ENCODE peak calls at places on chromosomes 16 and 17, in ten cellular contexts. One of them, this sample, is unnamed.

GRCh38 chr16:15035163-15035729 is 20.6 kb downstream of the NTAN1 start:
- DNase-seq in progenitor cell of endocrine pancreas: no peak
- DNase-seq in Peyer's patch: peak
- DNase-seq in AG04450: no peak
- DNase-seq in choroid plexus epithelial cell: no peak
- DNase-seq in colonic mucosa: no peak
- DNase-seq in kidney epithelial cell: no peak
- DNase-seq in mammary epithelial cell: no peak
- DNase-seq in mucosa of descending colon: no peak
- DNase-seq in foreskin fibroblast: no peak
- DNase-seq in this sample: no peak

GRCh38 chr17:70947215-70947614 is 777.9 kb downstream of the KCNJ2 start:
- DNase-seq in progenitor cell of endocrine pancreas: no peak
- DNase-seq in Peyer's patch: no peak
- DNase-seq in AG04450: no peak
- DNase-seq in choroid plexus epithelial cell: no peak
- DNase-seq in colonic mucosa: no peak
- DNase-seq in kidney epithelial cell: no peak
- DNase-seq in mammary epithelial cell: no peak
- DNase-seq in mucosa of descending colon: no peak
- DNase-seq in foreskin fibroblast: no peak
- DNase-seq in this sample: no peak

GRCh38 chr17:11391134-11391533 is 150.1 kb downstream of the SHISA6 start:
- DNase-seq in progenitor cell of endocrine pancreas: no peak
- DNase-seq in Peyer's patch: no peak
- DNase-seq in AG04450: no peak
- DNase-seq in choroid plexus epithelial cell: no peak
- DNase-seq in colonic mucosa: peak
- DNase-seq in kidney epithelial cell: no peak
- DNase-seq in mammary epithelial cell: no peak
- DNase-seq in mucosa of descending colon: no peak
- DNase-seq in foreskin fibroblast: no peak
- DNase-seq in this sample: no peak

GRCh38 chr17:33291248-33292183 is 1.6 kb downstream of the ASIC2 start:
- DNase-seq in progenitor cell of endocrine pancreas: peak
- DNase-seq in Peyer's patch: peak
- DNase-seq in AG04450: no peak
- DNase-seq in choroid plexus epithelial cell: peak
- DNase-seq in colonic mucosa: peak
- DNase-seq in kidney epithelial cell: no peak
- DNase-seq in mammary epithelial cell: peak
- DNase-seq in mucosa of descending colon: peak
- DNase-seq in foreskin fibroblast: peak
- DNase-seq in this sample: peak

GRCh38 chr17:28896491-28896883 is 1.0 kb downstream of the FLOT2 start:
- DNase-seq in progenitor cell of endocrine pancreas: no peak
- DNase-seq in Peyer's patch: no peak
- DNase-seq in AG04450: no peak
- DNase-seq in choroid plexus epithelial cell: no peak
- DNase-seq in colonic mucosa: no peak
- DNase-seq in kidney epithelial cell: no peak
- DNase-seq in mammary epithelial cell: no peak
- DNase-seq in mucosa of descending colon: no peak
- DNase-seq in foreskin fibroblast: no peak
- DNase-seq in this sample: no peak

GRCh38 chr16:85107532-85107931 is 4.7 kb downstream of the CIBAR2 start:
- DNase-seq in progenitor cell of endocrine pancreas: no peak
- DNase-seq in Peyer's patch: no peak
- DNase-seq in AG04450: no peak
- DNase-seq in choroid plexus epithelial cell: no peak
- DNase-seq in colonic mucosa: no peak
- DNase-seq in kidney epithelial cell: no peak
- DNase-seq in mammary epithelial cell: no peak
- DNase-seq in mucosa of descending colon: no peak
- DNase-seq in foreskin fibroblast: no peak
- DNase-seq in this sample: no peak

GRCh38 chr17:48818361-48818841 is 1.4 kb upstream of the TTLL6 start:
- DNase-seq in progenitor cell of endocrine pancreas: no peak
- DNase-seq in Peyer's patch: no peak
- DNase-seq in AG04450: no peak
- DNase-seq in choroid plexus epithelial cell: no peak
- DNase-seq in colonic mucosa: no peak
- DNase-seq in kidney epithelial cell: no peak
- DNase-seq in mammary epithelial cell: no peak
- DNase-seq in mucosa of descending colon: no peak
- DNase-seq in foreskin fibroblast: no peak
- DNase-seq in this sample: no peak

GRCh38 chr16:11400076-11400475 is 54.8 kb downstream of the RMI2 start:
- DNase-seq in progenitor cell of endocrine pancreas: no peak
- DNase-seq in Peyer's patch: no peak
- DNase-seq in AG04450: no peak
- DNase-seq in choroid plexus epithelial cell: no peak
- DNase-seq in colonic mucosa: no peak
- DNase-seq in kidney epithelial cell: no peak
- DNase-seq in mammary epithelial cell: no peak
- DNase-seq in mucosa of descending colon: no peak
- DNase-seq in foreskin fibroblast: no peak
- DNase-seq in this sample: no peak

GRCh38 chr17:4593021-4593797 is 8.9 kb downstream of the SMTNL2 start:
- DNase-seq in progenitor cell of endocrine pancreas: no peak
- DNase-seq in Peyer's patch: no peak
- DNase-seq in AG04450: no peak
- DNase-seq in choroid plexus epithelial cell: no peak
- DNase-seq in colonic mucosa: no peak
- DNase-seq in kidney epithelial cell: no peak
- DNase-seq in mammary epithelial cell: no peak
- DNase-seq in mucosa of descending colon: no peak
- DNase-seq in foreskin fibroblast: no peak
- DNase-seq in this sample: no peak

GRCh38 chr16:87657621-87658192 is 55.4 kb downstream of the JPH3 start:
- DNase-seq in progenitor cell of endocrine pancreas: no peak
- DNase-seq in Peyer's patch: no peak
- DNase-seq in AG04450: no peak
- DNase-seq in choroid plexus epithelial cell: peak
- DNase-seq in colonic mucosa: no peak
- DNase-seq in kidney epithelial cell: no peak
- DNase-seq in mammary epithelial cell: peak
- DNase-seq in mucosa of descending colon: no peak
- DNase-seq in foreskin fibroblast: no peak
- DNase-seq in this sample: peak

GRCh38 chr16:87678618-87679017 is 76.3 kb downstream of the JPH3 start:
- DNase-seq in progenitor cell of endocrine pancreas: no peak
- DNase-seq in Peyer's patch: no peak
- DNase-seq in AG04450: no peak
- DNase-seq in choroid plexus epithelial cell: no peak
- DNase-seq in colonic mucosa: no peak
- DNase-seq in kidney epithelial cell: no peak
- DNase-seq in mammary epithelial cell: no peak
- DNase-seq in mucosa of descending colon: no peak
- DNase-seq in foreskin fibroblast: peak
- DNase-seq in this sample: no peak

GRCh38 chr16:66979011-66979717 is 9.2 kb upstream of the CES4A start:
- DNase-seq in progenitor cell of endocrine pancreas: no peak
- DNase-seq in Peyer's patch: no peak
- DNase-seq in AG04450: no peak
- DNase-seq in choroid plexus epithelial cell: peak
- DNase-seq in colonic mucosa: no peak
- DNase-seq in kidney epithelial cell: no peak
- DNase-seq in mammary epithelial cell: no peak
- DNase-seq in mucosa of descending colon: no peak
- DNase-seq in foreskin fibroblast: peak
- DNase-seq in this sample: no peak

GRCh38 chr16:50815382-50815781 is 73.5 kb downstream of the CYLD start:
- DNase-seq in progenitor cell of endocrine pancreas: no peak
- DNase-seq in Peyer's patch: no peak
- DNase-seq in AG04450: no peak
- DNase-seq in choroid plexus epithelial cell: no peak
- DNase-seq in colonic mucosa: peak
- DNase-seq in kidney epithelial cell: no peak
- DNase-seq in mammary epithelial cell: no peak
- DNase-seq in mucosa of descending colon: no peak
- DNase-seq in foreskin fibroblast: no peak
- DNase-seq in this sample: no peak

GRCh38 chr16:50812876-50813466 is 71.1 kb downstream of the CYLD start:
- DNase-seq in progenitor cell of endocrine pancreas: no peak
- DNase-seq in Peyer's patch: no peak
- DNase-seq in AG04450: no peak
- DNase-seq in choroid plexus epithelial cell: no peak
- DNase-seq in colonic mucosa: no peak
- DNase-seq in kidney epithelial cell: no peak
- DNase-seq in mammary epithelial cell: no peak
- DNase-seq in mucosa of descending colon: no peak
- DNase-seq in foreskin fibroblast: peak
- DNase-seq in this sample: no peak

GRCh38 chr16:50814043-50814442 is 72.2 kb downstream of the CYLD start:
- DNase-seq in progenitor cell of endocrine pancreas: no peak
- DNase-seq in Peyer's patch: no peak
- DNase-seq in AG04450: no peak
- DNase-seq in choroid plexus epithelial cell: no peak
- DNase-seq in colonic mucosa: no peak
- DNase-seq in kidney epithelial cell: no peak
- DNase-seq in mammary epithelial cell: no peak
- DNase-seq in mucosa of descending colon: no peak
- DNase-seq in foreskin fibroblast: no peak
- DNase-seq in this sample: no peak

GRCh38 chr16:50816901-50817555 is 75.1 kb downstream of the CYLD start:
- DNase-seq in progenitor cell of endocrine pancreas: no peak
- DNase-seq in Peyer's patch: no peak
- DNase-seq in AG04450: no peak
- DNase-seq in choroid plexus epithelial cell: no peak
- DNase-seq in colonic mucosa: peak
- DNase-seq in kidney epithelial cell: no peak
- DNase-seq in mammary epithelial cell: no peak
- DNase-seq in mucosa of descending colon: no peak
- DNase-seq in foreskin fibroblast: no peak
- DNase-seq in this sample: no peak

GRCh38 chr16:50814541-50814940 is 72.7 kb downstream of the CYLD start:
- DNase-seq in progenitor cell of endocrine pancreas: no peak
- DNase-seq in Peyer's patch: no peak
- DNase-seq in AG04450: no peak
- DNase-seq in choroid plexus epithelial cell: no peak
- DNase-seq in colonic mucosa: peak
- DNase-seq in kidney epithelial cell: no peak
- DNase-seq in mammary epithelial cell: no peak
- DNase-seq in mucosa of descending colon: no peak
- DNase-seq in foreskin fibroblast: no peak
- DNase-seq in this sample: no peak
- TF ChIP-seq CTCF in progenitor cell of endocrine pancreas: no peak
- TF ChIP-seq CTCF in Peyer's patch: no peak
- TF ChIP-seq CTCF in AG04450: no peak
- TF ChIP-seq CTCF in choroid plexus epithelial cell: no peak
- TF ChIP-seq CTCF in colonic mucosa: no peak
- TF ChIP-seq CTCF in kidney epithelial cell: no peak
- TF ChIP-seq CTCF in mammary epithelial cell: no peak
- TF ChIP-seq CTCF in mucosa of descending colon: no peak
- TF ChIP-seq CTCF in foreskin fibroblast: no peak
- TF ChIP-seq CTCF in this sample: no peak

DNA sequence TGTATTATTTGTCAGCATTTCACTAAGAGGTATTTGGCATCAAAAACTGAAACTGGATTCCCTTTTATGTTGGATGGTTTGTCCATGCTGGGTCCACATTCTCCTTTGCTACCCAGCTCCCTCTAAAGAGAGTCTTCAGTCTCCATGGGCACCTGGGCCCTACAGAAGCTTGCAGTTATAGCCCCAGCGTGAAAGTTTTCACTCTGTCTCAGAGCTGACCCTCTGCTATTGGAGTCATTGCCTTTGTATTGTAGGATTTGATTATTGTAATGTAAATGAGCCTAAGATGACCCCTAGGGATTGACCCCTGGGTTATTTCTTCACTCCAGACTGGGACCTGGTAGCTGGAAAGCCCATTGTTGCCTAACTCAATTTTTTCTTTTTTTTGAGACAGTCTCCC is 1026.5 kb upstream of the EEF2KMT start:
- DNase-seq in progenitor cell of endocrine pancreas: no peak
- DNase-seq in Peyer's patch: no peak
- DNase-seq in AG04450: no peak
- DNase-seq in choroid plexus epithelial cell: no peak
- DNase-seq in colonic mucosa: no peak
- DNase-seq in kidney epithelial cell: no peak
- DNase-seq in mammary epithelial cell: no peak
- DNase-seq in mucosa of descending colon: no peak
- DNase-seq in foreskin fibroblast: no peak
- DNase-seq in this sample: no peak
- TF ChIP-seq CTCF in progenitor cell of endocrine pancreas: no peak
- TF ChIP-seq CTCF in Peyer's patch: no peak
- TF ChIP-seq CTCF in AG04450: no peak
- TF ChIP-seq CTCF in choroid plexus epithelial cell: no peak
- TF ChIP-seq CTCF in colonic mucosa: no peak
- TF ChIP-seq CTCF in kidney epithelial cell: no peak
- TF ChIP-seq CTCF in mammary epithelial cell: no peak
- TF ChIP-seq CTCF in mucosa of descending colon: no peak
- TF ChIP-seq CTCF in foreskin fibroblast: no peak
- TF ChIP-seq CTCF in this sample: no peak

DNA sequence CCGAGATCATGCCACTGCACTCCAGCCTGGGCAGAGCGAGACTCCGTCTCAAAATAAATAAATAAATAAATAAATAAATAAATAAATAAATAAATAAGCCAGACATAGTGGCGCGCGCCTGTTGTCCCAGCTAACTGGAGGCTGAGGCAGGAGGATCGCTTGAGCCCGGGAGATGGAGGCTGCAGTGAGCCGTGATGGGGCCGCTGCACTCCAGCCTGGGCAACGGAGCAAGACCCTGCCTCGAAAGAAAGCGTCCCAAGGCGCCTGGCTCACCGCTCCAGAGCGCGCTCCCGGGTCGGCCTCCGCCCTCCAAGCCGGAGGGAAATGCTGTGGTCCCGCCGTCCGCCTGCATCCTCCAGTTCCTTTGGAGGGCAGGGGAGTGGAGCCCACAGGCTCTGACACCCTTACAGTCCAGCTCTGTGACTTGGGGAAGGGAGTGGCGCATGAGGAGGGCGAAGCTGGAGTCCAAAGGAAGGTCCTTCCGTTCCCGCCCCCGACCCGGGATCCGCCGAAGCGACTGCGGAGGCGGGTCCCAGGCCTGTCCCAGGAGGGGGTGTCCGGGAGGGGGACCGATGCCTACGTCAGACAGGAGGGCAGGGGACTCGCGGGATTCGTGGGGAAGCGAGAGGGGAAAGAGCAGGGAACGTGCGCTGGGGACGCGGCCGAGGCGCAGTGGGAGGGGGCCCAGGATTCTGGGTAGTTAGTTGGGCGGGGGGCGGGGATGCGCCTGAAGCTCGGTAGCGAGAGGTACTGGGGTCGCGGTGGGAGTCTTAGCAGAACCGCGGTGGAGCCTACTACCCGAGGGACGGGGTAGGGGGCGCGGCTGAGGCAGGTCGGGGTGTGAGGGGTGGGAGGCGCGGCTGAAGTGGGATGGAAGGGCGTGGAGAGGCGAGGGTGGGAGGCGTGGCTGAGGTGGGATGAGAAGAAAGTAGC is 8.4 kb upstream of the TRPV2 start:
- DNase-seq in progenitor cell of endocrine pancreas: peak
- DNase-seq in Peyer's patch: no peak
- DNase-seq in AG04450: no peak
- DNase-seq in choroid plexus epithelial cell: no peak
- DNase-seq in colonic mucosa: no peak
- DNase-seq in kidney epithelial cell: no peak
- DNase-seq in mammary epithelial cell: no peak
- DNase-seq in mucosa of descending colon: peak
- DNase-seq in foreskin fibroblast: no peak
- DNase-seq in this sample: peak
- TF ChIP-seq CTCF in progenitor cell of endocrine pancreas: peak
- TF ChIP-seq CTCF in Peyer's patch: no peak
- TF ChIP-seq CTCF in AG04450: no peak
- TF ChIP-seq CTCF in choroid plexus epithelial cell: no peak
- TF ChIP-seq CTCF in colonic mucosa: no peak
- TF ChIP-seq CTCF in kidney epithelial cell: no peak
- TF ChIP-seq CTCF in mammary epithelial cell: no peak
- TF ChIP-seq CTCF in mucosa of descending colon: no peak
- TF ChIP-seq CTCF in foreskin fibroblast: no peak
- TF ChIP-seq CTCF in this sample: no peak

GRCh38 chr17:39867084-39867890 is 715 bp upstream of the ZPBP2 start:
- DNase-seq in progenitor cell of endocrine pancreas: no peak
- DNase-seq in Peyer's patch: peak
- DNase-seq in AG04450: no peak
- DNase-seq in choroid plexus epithelial cell: no peak
- DNase-seq in colonic mucosa: no peak
- DNase-seq in kidney epithelial cell: no peak
- DNase-seq in mammary epithelial cell: no peak
- DNase-seq in mucosa of descending colon: no peak
- DNase-seq in foreskin fibroblast: no peak
- DNase-seq in this sample: no peak
- TF ChIP-seq CTCF in progenitor cell of endocrine pancreas: no peak
- TF ChIP-seq CTCF in Peyer's patch: no peak
- TF ChIP-seq CTCF in AG04450: no peak
- TF ChIP-seq CTCF in choroid plexus epithelial cell: no peak
- TF ChIP-seq CTCF in colonic mucosa: no peak
- TF ChIP-seq CTCF in kidney epithelial cell: no peak
- TF ChIP-seq CTCF in mammary epithelial cell: no peak
- TF ChIP-seq CTCF in mucosa of descending colon: no peak
- TF ChIP-seq CTCF in foreskin fibroblast: no peak
- TF ChIP-seq CTCF in this sample: no peak